ENCODE peak calls at places on chromosomes 6 and 20, in six cellular contexts. One of them, this sample, is unnamed.

GRCh38 chr20:33318096-33318429 is 35.0 kb downstream of the BPIFB1 start:
- DNase-seq in Kasumi-1: no peak
- DNase-seq in OCI-LY7: no peak
- DNase-seq in GM12864: no peak
- DNase-seq in mesendoderm: no peak
- DNase-seq in cerebellum: no peak
- DNase-seq in this sample: no peak

GRCh38 chr6:164628302-164628931 is 681.0 kb downstream of the C6orf118 start:
- DNase-seq in Kasumi-1: no peak
- DNase-seq in OCI-LY7: peak
- DNase-seq in GM12864: no peak
- DNase-seq in mesendoderm: no peak
- DNase-seq in cerebellum: no peak
- DNase-seq in this sample: no peak

GRCh38 chr6:91715171-91715805 is 1128.4 kb upstream of the MAP3K7 start:
- DNase-seq in Kasumi-1: no peak
- DNase-seq in OCI-LY7: no peak
- DNase-seq in GM12864: no peak
- DNase-seq in mesendoderm: no peak
- DNase-seq in cerebellum: no peak
- DNase-seq in this sample: no peak

GRCh38 chr20:3919352-3919751 is 30.2 kb downstream of the PANK2 start:
- DNase-seq in Kasumi-1: no peak
- DNase-seq in OCI-LY7: no peak
- DNase-seq in GM12864: no peak
- DNase-seq in mesendoderm: no peak
- DNase-seq in cerebellum: no peak
- DNase-seq in this sample: no peak

GRCh38 chr6:28587011-28587745 is 61.5 kb downstream of the GPX5 start:
- DNase-seq in Kasumi-1: no peak
- DNase-seq in OCI-LY7: no peak
- DNase-seq in GM12864: no peak
- DNase-seq in mesendoderm: peak
- DNase-seq in cerebellum: peak
- DNase-seq in this sample: peak

GRCh38 chr6:149210376-149210775 is 107.1 kb upstream of the TAB2 start:
- DNase-seq in Kasumi-1: peak
- DNase-seq in OCI-LY7: no peak
- DNase-seq in GM12864: no peak
- DNase-seq in mesendoderm: no peak
- DNase-seq in cerebellum: no peak
- DNase-seq in this sample: no peak

GRCh38 chr6:137213331-137213740 is 5.8 kb downstream of the IFNGR1 start:
- DNase-seq in Kasumi-1: no peak
- DNase-seq in OCI-LY7: no peak
- DNase-seq in GM12864: no peak
- DNase-seq in mesendoderm: no peak
- DNase-seq in cerebellum: no peak
- DNase-seq in this sample: no peak

GRCh38 chr20:33392016-33392415 is 9.3 kb downstream of the CDK5RAP1 start:
- DNase-seq in Kasumi-1: no peak
- DNase-seq in OCI-LY7: no peak
- DNase-seq in GM12864: no peak
- DNase-seq in mesendoderm: peak
- DNase-seq in cerebellum: peak
- DNase-seq in this sample: peak

GRCh38 chr6:155447949-155448348 is 7.7 kb downstream of the NOX3 start:
- DNase-seq in Kasumi-1: no peak
- DNase-seq in OCI-LY7: no peak
- DNase-seq in GM12864: no peak
- DNase-seq in mesendoderm: no peak
- DNase-seq in cerebellum: no peak
- DNase-seq in this sample: no peak

GRCh38 chr20:653110-653589 is at the start of gene SRXN1:
- DNase-seq in Kasumi-1: peak
- DNase-seq in OCI-LY7: peak
- DNase-seq in GM12864: peak
- DNase-seq in mesendoderm: peak
- DNase-seq in cerebellum: peak
- DNase-seq in this sample: peak

GRCh38 chr6:84645000-84645399 is 119.4 kb downstream of the TBX18 start:
- DNase-seq in Kasumi-1: no peak
- DNase-seq in OCI-LY7: no peak
- DNase-seq in GM12864: no peak
- DNase-seq in mesendoderm: no peak
- DNase-seq in cerebellum: no peak
- DNase-seq in this sample: no peak

GRCh38 chr6:127520061-127520460 is 926 bp upstream of the MTCL3 start:
- DNase-seq in Kasumi-1: no peak
- DNase-seq in OCI-LY7: no peak
- DNase-seq in GM12864: no peak
- DNase-seq in mesendoderm: peak
- DNase-seq in cerebellum: no peak
- DNase-seq in this sample: no peak

GRCh38 chr20:47146703-47147102 is 209.8 kb downstream of the ZMYND8 start:
- DNase-seq in Kasumi-1: no peak
- DNase-seq in OCI-LY7: no peak
- DNase-seq in GM12864: no peak
- DNase-seq in mesendoderm: no peak
- DNase-seq in cerebellum: no peak
- DNase-seq in this sample: no peak

GRCh38 chr20:32010666-32011065 is 428 bp downstream of the CCM2L start:
- DNase-seq in Kasumi-1: no peak
- DNase-seq in OCI-LY7: no peak
- DNase-seq in GM12864: no peak
- DNase-seq in mesendoderm: peak
- DNase-seq in cerebellum: no peak
- DNase-seq in this sample: no peak

GRCh38 chr6:97174471-97174870 is 108.5 kb downstream of the MMS22L start:
- DNase-seq in Kasumi-1: no peak
- DNase-seq in OCI-LY7: no peak
- DNase-seq in GM12864: no peak
- DNase-seq in mesendoderm: peak
- DNase-seq in cerebellum: no peak
- DNase-seq in this sample: no peak

GRCh38 chr20:33561981-33562601 is 72.2 kb downstream of the CBFA2T2 start:
- DNase-seq in Kasumi-1: no peak
- DNase-seq in OCI-LY7: peak
- DNase-seq in GM12864: no peak
- DNase-seq in mesendoderm: peak
- DNase-seq in cerebellum: peak
- DNase-seq in this sample: peak

GRCh38 chr6:34709386-34709785 is 12.8 kb upstream of the ILRUN start:
- DNase-seq in Kasumi-1: no peak
- DNase-seq in OCI-LY7: no peak
- DNase-seq in GM12864: no peak
- DNase-seq in mesendoderm: no peak
- DNase-seq in cerebellum: peak
- DNase-seq in this sample: peak

GRCh38 chr6:140138311-140138994 is 764.0 kb upstream of the CITED2 start:
- DNase-seq in Kasumi-1: no peak
- DNase-seq in OCI-LY7: no peak
- DNase-seq in GM12864: no peak
- DNase-seq in mesendoderm: peak
- DNase-seq in cerebellum: no peak
- DNase-seq in this sample: no peak

This sample was measured in G401.